ENCODE peak calls at places on chromosome 22, in nine cellular contexts. One of them, this sample, is unnamed.

GRCh38 chr22:50302564-50302963 is 4.9 kb downstream of the PLXNB2 start:
- DNase-seq in T-helper 9 cell: no peak
- DNase-seq in stimulated activated CD8-positive, alpha-beta memory T cell treated with anti-CD3 and anti-CD28 coated beads, Interleukin-4, amount 100 ng/mL, for 48 hours: no peak
- DNase-seq in T-helper 2 cell: no peak
- DNase-seq in activated CD8-positive, alpha-beta T cell treated with anti-CD3 and anti-CD28 coated beads for 36 hours: no peak
- DNase-seq in NCI-H2081: no peak
- DNase-seq in COR-L47: peak
- DNase-seq in AML-193: no peak
- DNase-seq in ACHN: no peak
- DNase-seq in this sample: no peak

GRCh38 chr22:31177420-31178162 is 17.6 kb downstream of the RNF185 start:
- DNase-seq in T-helper 9 cell: no peak
- DNase-seq in stimulated activated CD8-positive, alpha-beta memory T cell treated with anti-CD3 and anti-CD28 coated beads, Interleukin-4, amount 100 ng/mL, for 48 hours: no peak
- DNase-seq in T-helper 2 cell: no peak
- DNase-seq in activated CD8-positive, alpha-beta T cell treated with anti-CD3 and anti-CD28 coated beads for 36 hours: no peak
- DNase-seq in NCI-H2081: no peak
- DNase-seq in COR-L47: no peak
- DNase-seq in AML-193: no peak
- DNase-seq in ACHN: peak
- DNase-seq in this sample: no peak

GRCh38 chr22:39494471-39495120 is 7.5 kb upstream of the MIEF1 start:
- DNase-seq in T-helper 9 cell: no peak
- DNase-seq in stimulated activated CD8-positive, alpha-beta memory T cell treated with anti-CD3 and anti-CD28 coated beads, Interleukin-4, amount 100 ng/mL, for 48 hours: no peak
- DNase-seq in T-helper 2 cell: no peak
- DNase-seq in activated CD8-positive, alpha-beta T cell treated with anti-CD3 and anti-CD28 coated beads for 36 hours: no peak
- DNase-seq in NCI-H2081: no peak
- DNase-seq in COR-L47: no peak
- DNase-seq in AML-193: peak
- DNase-seq in ACHN: no peak
- DNase-seq in this sample: no peak

GRCh38 chr22:26559961-26560575 is 29.9 kb downstream of the TPST2 start:
- DNase-seq in T-helper 9 cell: no peak
- DNase-seq in stimulated activated CD8-positive, alpha-beta memory T cell treated with anti-CD3 and anti-CD28 coated beads, Interleukin-4, amount 100 ng/mL, for 48 hours: no peak
- DNase-seq in T-helper 2 cell: no peak
- DNase-seq in activated CD8-positive, alpha-beta T cell treated with anti-CD3 and anti-CD28 coated beads for 36 hours: no peak
- DNase-seq in NCI-H2081: no peak
- DNase-seq in COR-L47: no peak
- DNase-seq in AML-193: peak
- DNase-seq in ACHN: no peak
- DNase-seq in this sample: no peak

GRCh38 chr22:38715852-38716251 is 10.1 kb downstream of the GTPBP1 start:
- DNase-seq in T-helper 9 cell: no peak
- DNase-seq in stimulated activated CD8-positive, alpha-beta memory T cell treated with anti-CD3 and anti-CD28 coated beads, Interleukin-4, amount 100 ng/mL, for 48 hours: no peak
- DNase-seq in T-helper 2 cell: no peak
- DNase-seq in activated CD8-positive, alpha-beta T cell treated with anti-CD3 and anti-CD28 coated beads for 36 hours: no peak
- DNase-seq in NCI-H2081: no peak
- DNase-seq in COR-L47: no peak
- DNase-seq in AML-193: no peak
- DNase-seq in ACHN: no peak
- DNase-seq in this sample: no peak

GRCh38 chr22:45105281-45105700 is 58.4 kb upstream of the NUP50 start:
- DNase-seq in T-helper 9 cell: no peak
- DNase-seq in stimulated activated CD8-positive, alpha-beta memory T cell treated with anti-CD3 and anti-CD28 coated beads, Interleukin-4, amount 100 ng/mL, for 48 hours: no peak
- DNase-seq in T-helper 2 cell: no peak
- DNase-seq in activated CD8-positive, alpha-beta T cell treated with anti-CD3 and anti-CD28 coated beads for 36 hours: no peak
- DNase-seq in NCI-H2081: no peak
- DNase-seq in COR-L47: peak
- DNase-seq in AML-193: no peak
- DNase-seq in ACHN: no peak
- DNase-seq in this sample: no peak

GRCh38 chr22:44026630-44027511 is 2.8 kb downstream of the PARVB start:
- DNase-seq in T-helper 9 cell: peak
- DNase-seq in stimulated activated CD8-positive, alpha-beta memory T cell treated with anti-CD3 and anti-CD28 coated beads, Interleukin-4, amount 100 ng/mL, for 48 hours: peak
- DNase-seq in T-helper 2 cell: no peak
- DNase-seq in activated CD8-positive, alpha-beta T cell treated with anti-CD3 and anti-CD28 coated beads for 36 hours: peak
- DNase-seq in NCI-H2081: no peak
- DNase-seq in COR-L47: no peak
- DNase-seq in AML-193: peak
- DNase-seq in ACHN: no peak
- DNase-seq in this sample: peak

GRCh38 chr22:28440517-28441366 is 238.9 kb downstream of the TTC28 start:
- DNase-seq in T-helper 9 cell: no peak
- DNase-seq in stimulated activated CD8-positive, alpha-beta memory T cell treated with anti-CD3 and anti-CD28 coated beads, Interleukin-4, amount 100 ng/mL, for 48 hours: no peak
- DNase-seq in T-helper 2 cell: no peak
- DNase-seq in activated CD8-positive, alpha-beta T cell treated with anti-CD3 and anti-CD28 coated beads for 36 hours: no peak
- DNase-seq in NCI-H2081: no peak
- DNase-seq in COR-L47: no peak
- DNase-seq in AML-193: no peak
- DNase-seq in ACHN: no peak
- DNase-seq in this sample: no peak

GRCh38 chr22:25497269-25497668 is 67.2 kb upstream of the GRK3 start:
- DNase-seq in T-helper 9 cell: no peak
- DNase-seq in stimulated activated CD8-positive, alpha-beta memory T cell treated with anti-CD3 and anti-CD28 coated beads, Interleukin-4, amount 100 ng/mL, for 48 hours: no peak
- DNase-seq in T-helper 2 cell: no peak
- DNase-seq in activated CD8-positive, alpha-beta T cell treated with anti-CD3 and anti-CD28 coated beads for 36 hours: no peak
- DNase-seq in NCI-H2081: no peak
- DNase-seq in COR-L47: no peak
- DNase-seq in AML-193: no peak
- DNase-seq in ACHN: peak
- DNase-seq in this sample: no peak

GRCh38 chr22:25622011-25622410 is 57.5 kb downstream of the GRK3 start:
- DNase-seq in T-helper 9 cell: no peak
- DNase-seq in stimulated activated CD8-positive, alpha-beta memory T cell treated with anti-CD3 and anti-CD28 coated beads, Interleukin-4, amount 100 ng/mL, for 48 hours: no peak
- DNase-seq in T-helper 2 cell: no peak
- DNase-seq in activated CD8-positive, alpha-beta T cell treated with anti-CD3 and anti-CD28 coated beads for 36 hours: no peak
- DNase-seq in NCI-H2081: no peak
- DNase-seq in COR-L47: no peak
- DNase-seq in AML-193: no peak
- DNase-seq in ACHN: no peak
- DNase-seq in this sample: no peak